ENCODE peak calls at places on chromosome 3, in nine cellular contexts. O is HS-5, V is AG10803, Y is NCI-H2081 treated with DMSO at 0.1 percent for 48 hours, I is NAMALWA, S is SIG-M5, R is MCF 10A, Q is RPMI8226, C is nephron progenitor cell. L is an unnamed sample.

GRCh38 chr3:149969110-149969944 is 1.4 kb downstream of the PFN2 start:
- DNase-seq in O (peak), V (peak), Y (peak), I (no peak), S (no peak), R (peak), Q (no peak), C (peak), L (no peak)

GRCh38 chr3:21174461-21174860 is 576.5 kb downstream of the ZNF385D start:
- DNase-seq in O (peak), V (peak), Y (no peak), I (no peak), S (no peak), R (peak), Q (no peak), C (no peak), L (no peak)

GRCh38 chr3:159472611-159473010 is 516.0 kb upstream of the IL12A start:
- DNase-seq in O (no peak), V (no peak), Y (no peak), I (no peak), S (no peak), R (no peak), Q (no peak), C (no peak), L (no peak)

GRCh38 chr3:45515999-45516804 is 78.3 kb upstream of the LIMD1 start:
- DNase-seq in O (no peak), V (no peak), Y (no peak), I (no peak), S (no peak), R (no peak), Q (no peak), C (no peak), L (no peak)

GRCh38 chr3:132205609-132206008 is 111.6 kb upstream of the ACP3 start:
- DNase-seq in O (no peak), V (no peak), Y (no peak), I (no peak), S (no peak), R (no peak), Q (no peak), C (no peak), L (no peak)

GRCh38 chr3:35537265-35537664 is 102.1 kb upstream of the ARPP21 start:
- DNase-seq in O (no peak), V (no peak), Y (no peak), I (peak), S (no peak), R (peak), Q (no peak), C (no peak), L (no peak)

GRCh38 chr3:46484388-46484787 is 13.4 kb upstream of the RTP3 start:
- DNase-seq in O (no peak), V (no peak), Y (no peak), I (no peak), S (no peak), R (no peak), Q (no peak), C (no peak), L (no peak)

GRCh38 chr3:79002465-79003372 is 765.1 kb downstream of the ROBO1 start:
- DNase-seq in O (no peak), V (no peak), Y (no peak), I (no peak), S (no peak), R (no peak), Q (no peak), C (no peak), L (no peak)

GRCh38 chr3:64530434-64531049 is 157.3 kb downstream of the ADAMTS9 start:
- DNase-seq in O (peak), V (peak), Y (no peak), I (peak), S (no peak), R (peak), Q (peak), C (peak), L (no peak)

GRCh38 chr3:159028706-159029105 is 226.9 kb downstream of the MFSD1 start:
- DNase-seq in O (no peak), V (no peak), Y (no peak), I (no peak), S (no peak), R (no peak), Q (no peak), C (no peak), L (no peak)

GRCh38 chr3:42505203-42505848 is 2.9 kb downstream of the VIPR1 start:
- DNase-seq in O (no peak), V (no peak), Y (no peak), I (no peak), S (no peak), R (no peak), Q (no peak), C (no peak), L (no peak)

GRCh38 chr3:194405756-194406155 is 6.7 kb upstream of the GP5 start:
- DNase-seq in O (no peak), V (no peak), Y (no peak), I (no peak), S (no peak), R (no peak), Q (no peak), C (no peak), L (no peak)

GRCh38 chr3:122681294-122682015 is 816 bp downstream of the PARP14 start:
- DNase-seq in O (no peak), V (no peak), Y (no peak), I (no peak), S (no peak), R (no peak), Q (no peak), C (no peak), L (no peak)

GRCh38 chr3:126677862-126678549 is 23.1 kb upstream of the TXNRD3 start:
- DNase-seq in O (no peak), V (no peak), Y (no peak), I (no peak), S (no peak), R (no peak), Q (no peak), C (no peak), L (no peak)